ENCODE peak calls at places on chromosomes 4 and X, in eight cellular contexts. W is GM10248, F is brain microvascular endothelial cell, N is Calu3, Z is cardiac fibroblast, K is PC-3, X is fibroblast of villous mesenchyme, O is pancreas. S is an unnamed sample.
A peak's percentile ranks its signal among the peaks of the same experiment; 100 is the strongest.

GRCh38 chr4:59630235-59630634 is 1569.9 kb upstream of the ADGRL3 start:
- DNase-seq in O (no peak), Z (no peak), N (no peak), X (no peak), F (no peak), W (no peak), K (peak; percentile 18), S (no peak)

GRCh38 chrX:123983240-123983639 is 21.7 kb downstream of the STAG2 start:
- DNase-seq in O (no peak), K (no peak), X (no peak), F (no peak), Z (no peak), W (no peak), N (no peak), S (no peak)

GRCh38 chr4:150385606-150386005 is 196.3 kb upstream of the MAB21L2 start:
- DNase-seq in N (no peak), X (peak; percentile 95), Z (peak; percentile 98), F (peak; percentile 77), K (peak; percentile 49), W (no peak), O (no peak), S (no peak)

GRCh38 chr4:177483271-177483670 is 41.0 kb upstream of the AGA start:
- DNase-seq in W (no peak), K (no peak), F (no peak), Z (peak; percentile 33), N (no peak), O (no peak), X (no peak), S (no peak)

GRCh38 chr4:130187587-130187986 is 1091.6 kb downstream of the C4orf33 start:
- DNase-seq in O (no peak), F (no peak), K (no peak), N (no peak), X (no peak), W (no peak), Z (no peak), S (no peak)

GRCh38 chr4:41160010-41160789 is 54.1 kb downstream of the APBB2 start:
- DNase-seq in K (peak; percentile 89), N (no peak), Z (peak; percentile 91), W (no peak), O (no peak), X (peak; percentile 98), F (peak; percentile 96), S (no peak)

GRCh38 chrX:54785901-54786300 is 12.2 kb downstream of the ITIH6 start:
- DNase-seq in O (no peak), X (peak; percentile 8), K (peak; percentile 7), W (peak; percentile 17), F (no peak), Z (peak; percentile 26), N (peak; percentile 26), S (peak; percentile 7)

GRCh38 chrX:153905481-153906095 is 1.1 kb downstream of the AVPR2 start:
- DNase-seq in K (no peak), N (no peak), Z (no peak), O (peak; percentile 60), W (no peak), F (no peak), X (no peak), S (no peak)

GRCh38 chrX:43065978-43066377 is 288.0 kb upstream of the PPP1R2C start:
- DNase-seq in X (no peak), F (no peak), K (no peak), O (no peak), W (no peak), Z (peak; percentile 0), N (no peak), S (no peak)

GRCh38 chr4:56049428-56050212 is 100.9 kb downstream of the CEP135 start:
- DNase-seq in F (peak; percentile 10), X (no peak), Z (peak; percentile 50), W (peak; percentile 39), N (peak; percentile 23), K (peak; percentile 36), O (no peak), S (peak; percentile 50)

GRCh38 chrX:56728752-56729151 is 291 bp upstream of the NBDY start:
- DNase-seq in Z (peak; percentile 14), X (peak; percentile 36), N (peak; percentile 19), W (no peak), O (no peak), F (peak; percentile 8), K (peak; percentile 23), S (peak; percentile 0)

GRCh38 chrX:41734530-41734929 is 10.5 kb downstream of the GPR82 start:
- DNase-seq in K (peak; percentile 46), W (no peak), Z (peak; percentile 35), N (peak; percentile 4), X (peak; percentile 29), F (peak; percentile 22), O (no peak), S (no peak)

GRCh38 chr4:6524436-6524835 is 50.6 kb upstream of the MAN2B2 start:
- DNase-seq in F (no peak), N (no peak), Z (no peak), K (no peak), X (no peak), O (no peak), W (no peak), S (no peak)

GRCh38 chr4:140937866-140938265 is 181.7 kb upstream of the TBC1D9 start:
- DNase-seq in Z (peak; percentile 17), O (no peak), K (peak; percentile 66), N (no peak), X (peak; percentile 78), F (peak; percentile 81), W (no peak), S (no peak)

GRCh38 chrX:136694491-136695087 is 46.6 kb downstream of the CD40LG start:
- DNase-seq in K (peak; percentile 64), Z (peak; percentile 71), O (no peak), N (peak; percentile 12), X (peak; percentile 53), F (peak; percentile 25), W (peak; percentile 54), S (peak; percentile 32)

GRCh38 chr4:122712782-122713181 is 19.7 kb upstream of the BBS12 start:
- DNase-seq in O (no peak), Z (no peak), K (peak; percentile 16), X (no peak), W (no peak), F (peak; percentile 38), N (no peak), S (no peak)

GRCh38 chrX:16924631-16925239 is 21.7 kb upstream of the REPS2 start:
- DNase-seq in W (no peak), O (no peak), X (peak; percentile 14), Z (no peak), F (no peak), K (no peak), N (no peak), S (no peak)

GRCh38 chr4:8762951-8763735 is 108.5 kb downstream of the HMX1 start:
- DNase-seq in Z (no peak), N (no peak), X (no peak), O (peak; percentile 48), F (no peak), W (no peak), K (no peak), S (no peak)

GRCh38 chr4:76883147-76883546 is 14.8 kb downstream of the SOWAHB start:
- DNase-seq in W (no peak), K (no peak), X (peak; percentile 10), O (no peak), F (peak; percentile 93), Z (peak; percentile 43), N (no peak), S (no peak)

DNA sequence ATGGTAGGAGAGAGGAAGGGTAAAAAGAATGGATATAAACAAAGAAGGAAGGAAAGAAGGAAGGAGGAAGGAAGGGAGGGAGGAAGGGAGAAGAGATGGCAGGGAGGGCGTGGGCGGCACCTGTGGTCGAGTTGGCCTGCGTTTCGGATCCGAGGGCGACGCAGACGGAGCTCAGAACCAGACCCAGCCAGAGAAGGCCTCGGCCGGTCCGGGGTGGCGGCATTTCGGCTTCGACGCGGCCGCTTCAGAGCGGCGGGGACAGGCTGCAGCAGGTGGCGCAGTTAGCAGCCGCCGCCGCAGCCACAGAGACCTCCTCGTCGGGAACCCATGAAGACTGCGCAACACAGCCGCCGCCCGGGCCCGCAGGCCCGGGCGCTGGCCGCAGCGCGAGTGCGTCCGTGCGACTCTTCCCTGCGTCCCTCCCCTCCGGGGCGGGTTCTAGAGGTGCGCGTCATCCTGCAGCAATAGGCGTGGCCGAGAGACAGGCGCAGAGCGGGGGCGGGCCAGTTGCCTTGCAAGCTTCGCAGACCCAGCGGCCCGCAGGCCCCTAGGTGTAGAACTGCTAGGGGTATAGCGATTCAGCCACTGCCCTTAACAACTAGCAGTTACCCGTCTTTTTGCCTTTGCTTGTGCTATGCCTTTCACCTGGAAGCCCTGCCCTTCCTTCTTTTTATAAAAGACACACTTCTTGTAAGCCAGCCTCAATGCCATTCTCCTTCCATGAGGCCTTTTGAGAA is at the start of gene IDS:
- DNase-seq in Z (peak; percentile 87), X (peak; percentile 87), K (peak; percentile 92), F (peak; percentile 82), N (peak; percentile 91), O (peak; percentile 89), W (peak; percentile 83), S (peak; percentile 82)
- TF ChIP-seq CTCF in Z (no peak), X (peak; percentile 3), K (no peak), F (no peak), N (no peak), O (no peak), W (no peak), S (no peak)

GRCh38 chr4:24809376-24809775 is 14.0 kb downstream of the SOD3 start:
- DNase-seq in Z (no peak), F (no peak), N (no peak), K (peak; percentile 3), W (no peak), O (no peak), X (no peak), S (no peak)
- TF ChIP-seq CTCF in Z (no peak), F (peak; percentile 42), N (no peak), K (peak; percentile 19), W (no peak), O (no peak), X (peak; percentile 18), S (no peak)

GRCh38 chr4:81491943-81492342 is 20.2 kb upstream of the RASGEF1B start:
- DNase-seq in F (peak; percentile 31), W (no peak), N (no peak), K (peak; percentile 10), Z (peak; percentile 66), O (no peak), X (no peak), S (no peak)

GRCh38 chr4:81492596-81492995 is 20.9 kb upstream of the RASGEF1B start:
- DNase-seq in Z (no peak), X (no peak), K (peak; percentile 53), F (no peak), O (no peak), N (no peak), W (no peak), S (no peak)

GRCh38 chr4:81493895-81494490 is 22.3 kb upstream of the RASGEF1B start:
- DNase-seq in N (no peak), K (no peak), W (no peak), X (no peak), F (no peak), Z (peak; percentile 27), O (no peak), S (peak; percentile 14)

GRCh38 chr4:81486502-81486901 is 14.8 kb upstream of the RASGEF1B start:
- DNase-seq in Z (no peak), W (no peak), K (no peak), X (no peak), F (no peak), N (no peak), O (no peak), S (no peak)

GRCh38 chr4:81490761-81491160 is 19.1 kb upstream of the RASGEF1B start:
- DNase-seq in Z (no peak), W (no peak), X (no peak), F (no peak), O (no peak), K (no peak), N (no peak), S (no peak)
- TF ChIP-seq CTCF in Z (no peak), W (no peak), X (no peak), F (no peak), O (no peak), K (no peak), N (no peak), S (no peak)

GRCh38 chr4:138175337-138175794 is 66.8 kb downstream of the SLC7A11 start:
- DNase-seq in F (peak; percentile 37), W (no peak), X (peak; percentile 48), N (no peak), K (no peak), O (no peak), Z (peak; percentile 61), S (no peak)
- TF ChIP-seq CTCF in F (no peak), W (no peak), X (peak; percentile 20), N (no peak), K (no peak), O (no peak), Z (no peak), S (no peak)

S was measured in GM20000.